ENCODE peak calls at places on chromosome 11, in five cellular contexts. P is fibroblast of mammary gland, K is GM06990, J is cardiac muscle cell, M is stomach. C is an unnamed sample.

GRCh38 chr11:32396991-32397390 is 38.3 kb downstream of the WT1 start:
- DNase-seq in P (no peak), J (peak; percentile 82), M (no peak), K (no peak), C (peak; percentile 62)

GRCh38 chr11:832529-833113 is at the start of gene CD151:
- DNase-seq in J (peak; percentile 65), M (peak; percentile 73), K (peak; percentile 65), P (no peak), C (peak; percentile 50)

GRCh38 chr11:126585388-126586302 is 230.2 kb downstream of the ST3GAL4 start:
- DNase-seq in J (peak; percentile 96), K (no peak), M (peak; percentile 29), P (peak; percentile 97), C (peak; percentile 91)

GRCh38 chr11:114109206-114110090 is 49.9 kb downstream of the ZBTB16 start:
- DNase-seq in P (peak; percentile 34), K (no peak), M (no peak), J (no peak), C (no peak)

GRCh38 chr11:34243620-34244493 is 114.0 kb downstream of the ABTB2 start:
- DNase-seq in P (peak; percentile 51), K (peak; percentile 76), M (peak; percentile 56), J (peak; percentile 62), C (peak; percentile 54)

GRCh38 chr11:71467164-71467563 is 14.2 kb downstream of the NADSYN1 start:
- DNase-seq in K (no peak), P (no peak), M (no peak), J (no peak), C (no peak)

GRCh38 chr11:28137832-28138231 is 29.6 kb downstream of the METTL15 start:
- DNase-seq in M (no peak), P (no peak), J (no peak), K (no peak), C (no peak)

GRCh38 chr11:96145163-96145585 is 197.8 kb downstream of the MAML2 start:
- DNase-seq in J (no peak), P (peak; percentile 41), M (no peak), K (no peak), C (peak; percentile 71)

GRCh38 chr11:67392182-67392715 is 463 bp downstream of the RAD9A start:
- DNase-seq in M (no peak), K (no peak), P (no peak), J (no peak), C (no peak)

GRCh38 chr11:3745161-3745560 is 52.2 kb downstream of the NUP98 start:
- DNase-seq in J (no peak), K (no peak), P (no peak), M (no peak), C (no peak)

GRCh38 chr11:110086892-110087309 is 6.3 kb upstream of the ZC3H12C start:
- DNase-seq in P (peak; percentile 92), K (no peak), J (peak; percentile 87), M (no peak), C (peak; percentile 72)

GRCh38 chr11:16191852-16192240 is 164.5 kb downstream of the SOX6 start:
- DNase-seq in J (no peak), P (no peak), K (no peak), M (no peak), C (no peak)

GRCh38 chr11:75402002-75402773 is 2.9 kb downstream of the RPS3 start:
- DNase-seq in P (no peak), K (no peak), J (no peak), M (no peak), C (no peak)

GRCh38 chr11:75338516-75339218 is 12.8 kb downstream of the ARRB1 start:
- DNase-seq in K (no peak), M (no peak), P (peak; percentile 62), J (peak; percentile 32), C (peak; percentile 32)

GRCh38 chr11:115304774-115305472 is 199.3 kb downstream of the CADM1 start:
- DNase-seq in K (no peak), J (no peak), P (no peak), M (no peak), C (no peak)

GRCh38 chr11:75836422-75836821 is 21.4 kb downstream of the UVRAG start:
- DNase-seq in J (no peak), M (no peak), P (no peak), K (no peak), C (no peak)

GRCh38 chr11:70078095-70078795 is at the start of gene ANO1:
- DNase-seq in M (peak; percentile 52), J (peak; percentile 8), P (no peak), K (no peak), C (no peak)

GRCh38 chr11:41309716-41310115 is 149.7 kb downstream of the LRRC4C start:
- DNase-seq in M (no peak), K (no peak), J (no peak), P (no peak), C (no peak)

GRCh38 chr11:64163951-64164350 is 2.0 kb downstream of the MACROD1 start:
- DNase-seq in K (no peak), M (no peak), J (no peak), P (no peak), C (no peak)

GRCh38 chr11:27592111-27592780 is 85.7 kb upstream of the LIN7C start:
- DNase-seq in K (no peak), P (no peak), J (peak; percentile 48), M (no peak), C (peak; percentile 34)

GRCh38 chr11:107859459-107860239 is 1.1 kb upstream of the SLC35F2 start:
- DNase-seq in K (peak; percentile 68), P (peak; percentile 27), M (peak; percentile 53), J (peak; percentile 18), C (peak; percentile 38)

GRCh38 chr11:77107950-77108349 is 5.3 kb downstream of the OMP start:
- DNase-seq in P (peak; percentile 96), M (peak; percentile 81), K (no peak), J (peak; percentile 92), C (peak; percentile 81)

GRCh38 chr11:60310407-60310998 is 16.6 kb upstream of the MS4A6E start:
- DNase-seq in J (no peak), K (no peak), P (no peak), M (no peak), C (no peak)

GRCh38 chr11:76604652-76605241 is 65.8 kb downstream of the LRRC32 start:
- DNase-seq in K (no peak), M (peak; percentile 79), P (peak; percentile 94), J (peak; percentile 85), C (peak; percentile 93)

GRCh38 chr11:128375941-128376340 is 211.4 kb downstream of the ETS1 start:
- DNase-seq in K (no peak), J (no peak), P (no peak), M (no peak), C (no peak)

GRCh38 chr11:108775324-108775723 is 110.5 kb downstream of the DDX10 start:
- DNase-seq in K (no peak), J (no peak), M (no peak), P (no peak), C (no peak)

GRCh38 chr11:87430821-87431220 is 393.1 kb downstream of the TMEM135 start:
- DNase-seq in K (no peak), J (no peak), M (no peak), P (no peak), C (no peak)

GRCh38 chr11:128512478-128513127 is 74.8 kb downstream of the ETS1 start:
- DNase-seq in K (no peak), J (no peak), M (no peak), P (peak; percentile 16), C (no peak)

GRCh38 chr11:69664103-69664775 is 10.9 kb downstream of the LTO1 start:
- DNase-seq in J (no peak), P (no peak), K (no peak), M (no peak), C (no peak)

GRCh38 chr11:93831343-93832082 is 18.9 kb downstream of the VSTM5 start:
- DNase-seq in K (no peak), M (no peak), P (no peak), J (no peak), C (no peak)

DNA sequence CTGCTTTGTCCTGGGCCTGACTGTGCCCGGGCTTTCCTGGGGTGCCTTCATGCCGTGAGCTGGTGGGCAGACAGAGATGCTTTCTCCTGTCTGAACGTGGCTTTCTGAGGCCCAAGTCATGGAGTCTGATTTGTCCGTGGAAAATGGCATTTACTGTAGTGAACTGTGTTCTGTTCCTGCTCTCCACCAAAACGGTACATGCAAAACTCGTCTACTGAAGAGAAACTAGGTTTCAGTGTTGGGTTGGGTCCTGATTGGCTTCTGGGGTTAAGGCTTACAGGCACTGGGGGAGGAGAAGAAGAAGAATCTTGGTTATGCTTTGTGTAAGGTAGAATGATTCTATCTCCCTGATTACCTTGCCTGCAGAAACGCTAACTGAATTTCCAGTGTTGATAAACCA is 541.7 kb downstream of the NTM start:
- DNase-seq in P (no peak), M (no peak), K (no peak), J (no peak), C (no peak)
- H3K4me3 ChIP-seq in P (no peak overlapping the region), M (no peak overlapping the region), K (no peak overlapping the region), J (no peak overlapping the region), C (peak overlapping the region; percentile 84)

GRCh38 chr11:61955416-61956135 is 5.4 kb downstream of the BEST1 start:
- DNase-seq in J (peak; percentile 45), P (no peak), K (no peak), M (no peak), C (peak; percentile 21)

GRCh38 chr11:61952882-61953281 is 2.7 kb downstream of the BEST1 start:
- DNase-seq in J (no peak), K (no peak), P (no peak), M (no peak), C (no peak)

GRCh38 chr11:61956191-61957027 is 6.3 kb downstream of the BEST1 start:
- DNase-seq in K (no peak), M (no peak), J (no peak), P (no peak), C (no peak)

GRCh38 chr11:61954106-61955030 is 4.2 kb downstream of the BEST1 start:
- DNase-seq in J (peak; percentile 46), K (no peak), P (peak; percentile 76), M (no peak), C (peak; percentile 61)

DNA sequence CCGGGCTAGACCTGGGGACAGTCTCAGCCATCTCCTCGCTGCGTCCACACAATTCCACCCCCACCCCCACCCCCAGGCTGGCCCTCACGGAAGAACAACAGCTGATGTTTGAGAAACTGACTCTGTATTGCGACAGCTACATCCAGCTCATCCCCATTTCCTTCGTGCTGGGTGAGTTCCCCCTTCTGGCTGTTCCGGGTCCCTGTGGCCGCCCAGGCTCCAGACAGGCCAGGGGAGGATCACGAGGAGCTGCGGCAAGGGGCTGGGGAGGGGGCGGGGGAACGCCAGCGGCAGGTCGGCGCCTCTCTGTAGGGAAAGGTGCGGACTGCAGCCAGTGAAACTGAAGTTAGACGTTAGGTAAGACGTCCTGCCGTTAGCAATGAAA is 4.9 kb downstream of the BEST1 start:
- DNase-seq in P (peak; percentile 91), M (no peak), K (no peak), J (peak; percentile 93), C (peak; percentile 89)
- TF ChIP-seq CTCF in P (peak; percentile 27), M (no peak), K (no peak), J (peak; percentile 34), C (peak; percentile 48)

GRCh38 chr11:133782116-133782725 is 63.1 kb downstream of the SPATA19 start:
- DNase-seq in M (no peak), K (no peak), J (no peak), P (no peak), C (no peak)
- H3K4me3 ChIP-seq in M (no peak overlapping the region), K (no peak overlapping the region), J (no peak overlapping the region), P (no peak overlapping the region), C (no peak overlapping the region)

GRCh38 chr11:112837162-112837826 is 123.9 kb upstream of the NCAM1 start:
- DNase-seq in P (no peak), J (no peak), M (peak; percentile 59), K (no peak), C (no peak)
- TF ChIP-seq CTCF in P (no peak), J (no peak), M (no peak), K (peak; percentile 21), C (no peak)

GRCh38 chr11:1918436-1919315 is 827 bp upstream of the TNNT3 start:
- DNase-seq in J (no peak), M (no peak), K (no peak), P (no peak), C (no peak)
- H3K4me3 ChIP-seq in J (no peak overlapping the region), M (no peak overlapping the region), K (no peak overlapping the region), P (no peak overlapping the region), C (no peak overlapping the region)

C was measured in AG10803.